ENCODE peak calls at places on chromosomes 5 and 9, in seven cellular contexts. W, U, M, F, P, Q and H are unnamed samples. For H3K9me3 and H3K4me1, the result is how much of the 10 kb centered on the place peaks cover.

GRCh38 chr9:136658849-136659535 is 3.7 kb upstream of the EGFL7 start:
- DNase-seq in W (peak), U (no peak), M (peak), F (no peak), P (no peak), Q (no peak), H (no peak)

GRCh38 chr5:84227221-84227620 is 157.5 kb downstream of the EDIL3 start:
- DNase-seq in W (no peak), U (peak), M (no peak), F (no peak), P (no peak), Q (no peak), H (no peak)

GRCh38 chr5:1883120-1883924 is 597 bp upstream of the IRX4 start:
- DNase-seq in W (peak), U (no peak), M (no peak), F (peak), P (peak), Q (peak), H (no peak)

GRCh38 chr9:120258096-120258495 is 321.9 kb downstream of the CDK5RAP2 start:
- DNase-seq in W (no peak), U (no peak), M (no peak), F (no peak), P (no peak), Q (no peak), H (no peak)

GRCh38 chr9:135883410-135884089 is 23.8 kb downstream of the CAMSAP1 start:
- DNase-seq in W (no peak), U (no peak), M (no peak), F (no peak), P (no peak), Q (no peak), H (no peak)

GRCh38 chr5:130335116-130335515 is 430.9 kb downstream of the CHSY3 start:
- DNase-seq in W (no peak), U (no peak), M (no peak), F (no peak), P (no peak), Q (no peak), H (no peak)

GRCh38 chr9:27157086-27157485 is 48.1 kb downstream of the TEK start:
- DNase-seq in W (no peak), U (no peak), M (no peak), F (no peak), P (no peak), Q (no peak), H (no peak)

GRCh38 chr5:135724475-135725065 is 109.9 kb upstream of the SLC25A48 start:
- DNase-seq in W (no peak), U (no peak), M (no peak), F (no peak), P (no peak), Q (no peak), H (no peak)

GRCh38 chr5:173452098-173452497 is 123.9 kb upstream of the STC2 start:
- DNase-seq in W (no peak), U (peak), M (no peak), F (peak), P (peak), Q (no peak), H (no peak)

DNA sequence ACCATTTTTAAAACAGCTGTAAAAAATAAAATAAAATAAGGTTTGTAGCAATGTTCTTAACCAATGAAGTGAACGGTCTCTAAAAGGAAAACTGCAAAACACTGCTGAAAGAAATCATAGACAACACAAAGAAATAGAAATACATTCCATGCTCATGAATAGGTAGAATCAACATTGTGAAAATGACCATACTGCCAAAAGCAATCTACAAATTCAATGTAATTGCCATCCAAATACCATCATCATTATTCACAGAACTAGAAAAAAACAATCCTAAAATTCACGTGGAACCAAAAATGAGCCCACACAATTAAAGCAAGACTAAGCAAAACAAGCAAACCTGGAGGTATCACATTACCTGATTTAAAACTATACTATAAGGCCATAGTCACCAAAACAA is 67.6 kb upstream of the RGMB start:
- DNase-seq in W (no peak), U (peak), M (no peak), F (no peak), P (no peak), Q (no peak), H (no peak)
- H3K9me3 ChIP-seq in W (under half), U (under half), M (under half), F (half or more), P (under half), Q (under half), H (under half)

GRCh38 chr5:175842506-175842905 is 28.9 kb upstream of the CPLX2 start:
- DNase-seq in W (no peak), U (no peak), M (no peak), F (no peak), P (peak), Q (no peak), H (no peak)

GRCh38 chr5:175842947-175843793 is 28.2 kb upstream of the CPLX2 start:
- DNase-seq in W (no peak), U (peak), M (no peak), F (no peak), P (peak), Q (no peak), H (peak)

GRCh38 chr5:175846332-175846731 is 25.0 kb upstream of the CPLX2 start:
- DNase-seq in W (no peak), U (no peak), M (no peak), F (no peak), P (no peak), Q (no peak), H (no peak)

GRCh38 chr5:175845229-175845628 is 26.1 kb upstream of the CPLX2 start:
- DNase-seq in W (no peak), U (no peak), M (no peak), F (no peak), P (no peak), Q (no peak), H (no peak)

DNA sequence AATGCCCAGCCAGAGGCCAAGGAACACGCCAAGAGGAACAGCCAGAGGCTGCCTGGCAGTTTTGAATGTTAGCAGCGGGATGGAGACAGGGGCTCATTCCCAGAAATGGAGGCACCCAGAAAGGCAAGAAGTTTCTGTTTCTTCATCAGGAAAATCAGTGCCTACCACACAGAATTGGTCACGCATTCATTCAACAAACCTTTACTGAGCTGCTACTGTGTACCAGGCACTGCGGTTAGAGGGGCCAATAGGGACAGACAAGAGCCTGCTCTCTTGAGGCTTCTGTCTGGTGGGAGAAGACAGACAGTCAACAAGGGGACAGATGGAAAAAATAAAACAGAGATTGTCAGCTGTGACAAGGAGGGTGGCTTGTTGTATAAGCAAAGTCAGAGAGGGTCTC is 27.2 kb upstream of the CPLX2 start:
- DNase-seq in W (no peak), U (no peak), M (no peak), F (no peak), P (no peak), Q (no peak), H (no peak)
- H3K4me1 ChIP-seq in W (under half), U (under half), M (under half), F (under half), P (under half), Q (under half), H (under half)

GRCh38 chr5:141476132-141476909 is 555 bp downstream of the PCDHGC3 start:
- DNase-seq in W (peak), U (peak), M (no peak), F (peak), P (peak), Q (peak), H (peak)
- H3K4me3 ChIP-seq in W (peak), U (peak), M (peak), F (peak), P (peak), Q (peak), H (peak)

GRCh38 chr5:178429541-178430186 is 160.5 kb downstream of the COL23A1 start:
- DNase-seq in W (peak), U (no peak), M (no peak), F (no peak), P (no peak), Q (no peak), H (no peak)
- H3K9me3 ChIP-seq in W (under half), U (under half), M (under half), F (under half), P (under half), Q (under half), H (under half)

GRCh38 chr5:170265527-170265926 is 32.0 kb downstream of the LCP2 start:
- DNase-seq in W (no peak), U (no peak), M (no peak), F (peak), P (peak), Q (no peak), H (no peak)
- H3K4me1 ChIP-seq in W (under half), U (under half), M (half or more), F (under half), P (under half), Q (under half), H (under half)

GRCh38 chr9:97918641-97919040 is 3.7 kb downstream of the TRMO start:
- DNase-seq in W (no peak), U (no peak), M (peak), F (no peak), P (no peak), Q (no peak), H (no peak)
- H3K4me3 ChIP-seq in W (no peak), U (no peak), M (no peak), F (no peak), P (no peak), Q (no peak), H (no peak)